ENCODE peak calls at places on chromosome 16, in eight cellular contexts. X, C, I, M, P, G, A and S are unnamed samples.

GRCh38 chr16:67782567-67783352 is 23.6 kb downstream of the RANBP10 start:
- DNase-seq in P (no peak), C (no peak), M (no peak), G (no peak), I (no peak), X (no peak), A (no peak), S (no peak)

GRCh38 chr16:55471448-55472097 is 7.4 kb upstream of the MMP2 start:
- DNase-seq in C (peak), P (no peak), G (peak), X (peak), I (no peak), A (no peak), M (no peak), S (peak)

GRCh38 chr16:81650982-81651562 is 128.0 kb upstream of the PLCG2 start:
- DNase-seq in M (no peak), P (peak), G (no peak), A (no peak), X (no peak), C (peak), I (peak), S (no peak)

GRCh38 chr16:70604407-70605283 is 41.7 kb upstream of the IL34 start:
- DNase-seq in I (no peak), C (no peak), M (no peak), X (no peak), G (no peak), P (no peak), A (no peak), S (no peak)

GRCh38 chr16:87765473-87765775 is 362 bp downstream of the KLHDC4 start:
- DNase-seq in C (no peak), M (peak), P (peak), X (peak), I (peak), A (no peak), G (no peak), S (peak)

GRCh38 chr16:31128711-31129567 is 6.6 kb downstream of the PRSS8 start:
- DNase-seq in M (no peak), I (peak), X (peak), P (peak), C (no peak), G (no peak), A (no peak), S (no peak)

GRCh38 chr16:28193530-28194423 is 18.0 kb downstream of the XPO6 start:
- DNase-seq in C (peak), M (no peak), P (no peak), A (no peak), I (no peak), G (peak), X (peak), S (peak)

GRCh38 chr16:56847173-56847948 is 17.6 kb upstream of the SLC12A3 start:
- DNase-seq in A (no peak), P (no peak), M (no peak), X (no peak), G (peak), C (peak), I (no peak), S (peak)

GRCh38 chr16:65117701-65118448 is 4.0 kb downstream of the CDH11 start:
- DNase-seq in I (peak), G (peak), C (peak), P (peak), M (peak), X (peak), A (peak), S (peak)

GRCh38 chr16:46949216-46949892 is 24.1 kb downstream of the DNAJA2 start:
- DNase-seq in P (no peak), C (no peak), A (no peak), M (no peak), G (no peak), I (no peak), X (no peak), S (peak)

GRCh38 chr16:67547423-67548264 is 14.7 kb upstream of the CTCF start:
- DNase-seq in G (no peak), A (no peak), P (no peak), X (no peak), C (no peak), M (no peak), I (no peak), S (peak)

GRCh38 chr16:87526238-87526947 is 33.6 kb upstream of the ZCCHC14 start:
- DNase-seq in G (no peak), C (no peak), M (no peak), A (no peak), I (no peak), P (no peak), X (no peak), S (no peak)

GRCh38 chr16:57618306-57619132 is 9.9 kb upstream of the ADGRG1 start:
- DNase-seq in C (no peak), I (no peak), A (no peak), P (no peak), G (no peak), M (no peak), X (no peak), S (no peak)

GRCh38 chr16:632486-633335 is 1.9 kb downstream of the WFIKKN1 start:
- DNase-seq in A (no peak), C (no peak), X (no peak), M (no peak), G (no peak), P (no peak), I (no peak), S (no peak)
- H3K4me3 ChIP-seq in A (no peak), C (no peak), X (no peak), M (no peak), G (no peak), P (no peak), I (no peak), S (no peak)

GRCh38 chr16:4409081-4409932 is 7.1 kb downstream of the CORO7 start:
- DNase-seq in A (no peak), X (no peak), M (peak), G (no peak), C (no peak), P (no peak), I (no peak), S (no peak)
- TF ChIP-seq CTCF in A (no peak), X (peak), M (no peak), G (peak), C (no peak), P (no peak), I (no peak), S (no peak)

GRCh38 chr16:2980227-2981176 is at the start of gene PKMYT1:
- DNase-seq in A (peak), C (peak), M (peak), P (peak), I (peak), X (peak), G (peak), S (peak)

GRCh38 chr16:2981899-2982250 is 1.6 kb upstream of the PKMYT1 start:
- DNase-seq in X (no peak), A (no peak), M (no peak), C (no peak), P (no peak), G (no peak), I (peak), S (no peak)

GRCh38 chr16:2982402-2982801 is 2.2 kb upstream of the PKMYT1 start:
- DNase-seq in P (no peak), X (no peak), I (no peak), C (no peak), G (no peak), M (no peak), A (no peak), S (no peak)

GRCh38 chr16:2979669-2980226 is 498 bp downstream of the PKMYT1 start:
- DNase-seq in I (peak), P (no peak), G (no peak), C (no peak), M (peak), A (no peak), X (peak), S (no peak)

GRCh38 chr16:2981177-2981898 is 1.1 kb upstream of the PKMYT1 start:
- DNase-seq in C (peak), P (no peak), I (peak), X (no peak), M (no peak), G (no peak), A (no peak), S (no peak)
- H3K4me3 ChIP-seq in C (no peak), P (peak), I (peak), X (peak), M (no peak), G (peak), A (no peak), S (peak)

DNA sequence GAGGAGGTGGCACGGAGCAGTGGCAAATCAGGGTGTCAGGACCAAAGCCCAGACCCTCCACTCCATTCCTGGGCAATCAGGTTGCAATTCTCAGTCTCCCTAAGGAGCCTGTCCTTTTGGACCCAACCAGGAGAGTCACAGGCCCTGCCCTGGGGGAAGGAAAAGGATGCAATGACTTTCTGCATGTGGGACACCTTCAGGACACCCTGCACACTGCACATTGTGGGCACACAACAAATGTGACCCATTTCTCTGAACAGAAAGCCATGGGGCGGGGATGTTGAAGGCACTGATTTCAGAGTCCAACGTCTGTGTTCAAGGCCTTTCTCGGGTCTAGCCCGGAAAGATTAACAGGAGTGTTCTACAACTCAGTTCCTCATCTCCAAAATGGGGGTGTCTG is 286.2 kb upstream of the FOXF1 start:
- DNase-seq in X (no peak), A (no peak), M (no peak), G (no peak), C (no peak), P (no peak), I (no peak), S (no peak)
- TF ChIP-seq CTCF in X (no peak), A (no peak), M (no peak), G (no peak), C (peak), P (no peak), I (no peak), S (no peak)